ENCODE peak calls at places on chromosomes 12 and 14, in five cellular contexts. L is ecto neural progenitor cell, G is HT-29, O is MV-4-11, N is BE2C. F is an unnamed sample.

GRCh38 chr12:112792306-112792705 is 758 bp downstream of the RPH3A start:
- DNase-seq in L (no peak), G (no peak), O (no peak), N (peak; percentile 76), F (no peak)

GRCh38 chr12:54853933-54854538 is at the start of gene MUCL1:
- DNase-seq in L (peak; percentile 75), G (peak; percentile 88), O (peak; percentile 68), N (peak; percentile 55), F (peak; percentile 80)

GRCh38 chr14:105168979-105169507 is 467 bp upstream of the JAG2 start:
- DNase-seq in L (peak; percentile 80), G (no peak), O (no peak), N (no peak), F (peak; percentile 40)

GRCh38 chr14:71487941-71488340 is 444.3 kb upstream of the RGS6 start:
- DNase-seq in L (no peak), G (no peak), O (no peak), N (no peak), F (no peak)

GRCh38 chr14:69658664-69659261 is 47.4 kb downstream of the SUSD6 start:
- DNase-seq in L (no peak), G (peak; percentile 49), O (no peak), N (no peak), F (peak; percentile 65)

GRCh38 chr12:47549258-47549657 is 156.6 kb downstream of the RPAP3 start:
- DNase-seq in L (no peak), G (no peak), O (no peak), N (no peak), F (no peak)

GRCh38 chr12:88509347-88509746 is 70.9 kb downstream of the KITLG start:
- DNase-seq in L (no peak), G (no peak), O (no peak), N (no peak), F (no peak)

GRCh38 chr12:105741786-105742566 is 396.8 kb downstream of the NUAK1 start:
- DNase-seq in L (no peak), G (no peak), O (no peak), N (peak; percentile 31), F (peak; percentile 44)

GRCh38 chr12:103785243-103786031 is 55.6 kb downstream of the NT5DC3 start:
- DNase-seq in L (no peak), G (no peak), O (no peak), N (no peak), F (no peak)

GRCh38 chr12:69779928-69780327 is 41.3 kb downstream of the RAB3IP start:
- DNase-seq in L (peak; percentile 73), G (peak; percentile 86), O (no peak), N (peak; percentile 64), F (no peak)

GRCh38 chr14:65850429-65851145 is 438.1 kb downstream of the FUT8 start:
- DNase-seq in L (no peak), G (no peak), O (no peak), N (no peak), F (no peak)

GRCh38 chr14:68476212-68476964 is 316.5 kb downstream of the ZFP36L1 start:
- DNase-seq in L (peak; percentile 41), G (no peak), O (peak; percentile 94), N (no peak), F (peak; percentile 73)

GRCh38 chr14:35482994-35483515 is 50.9 kb upstream of the INSM2 start:
- DNase-seq in L (no peak), G (no peak), O (no peak), N (no peak), F (no peak)

GRCh38 chr12:115570271-115570777 is 707.2 kb downstream of the MED13L start:
- DNase-seq in L (no peak), G (no peak), O (no peak), N (peak; percentile 87), F (peak; percentile 16)

GRCh38 chr14:55303646-55304277 is 32.5 kb downstream of the FBXO34 start:
- DNase-seq in L (no peak), G (no peak), O (peak; percentile 87), N (no peak), F (no peak)

GRCh38 chr12:1815814-1816729 is 4.3 kb upstream of the LRTM2 start:
- DNase-seq in L (no peak), G (no peak), O (peak; percentile 49), N (no peak), F (peak; percentile 45)

GRCh38 chr14:75514673-75515630 is 7.3 kb upstream of the BATF start:
- DNase-seq in L (no peak), G (no peak), O (peak; percentile 89), N (no peak), F (no peak)

GRCh38 chr14:89625208-89625987 is 208.4 kb upstream of the FOXN3 start:
- DNase-seq in L (no peak), G (no peak), O (no peak), N (peak; percentile 47), F (peak; percentile 55)

GRCh38 chr12:121803861-121804416 is at the start of gene SETD1B:
- DNase-seq in L (peak; percentile 82), G (peak; percentile 47), O (peak; percentile 66), N (peak; percentile 63), F (peak; percentile 69)

GRCh38 chr12:54413284-54414190 is 5.5 kb downstream of the ITGA5 start:
- DNase-seq in L (peak; percentile 45), G (no peak), O (peak; percentile 89), N (no peak), F (no peak)

F was measured in hepatocyte.